ENCODE peak calls at places on chromosome 11, in four cellular contexts. M is GM12878, R is HepG2, G is K562. T is an unnamed sample.

GRCh38 chr11:128424271-128424709 is 163.1 kb downstream of the ETS1 start:
- DNase-seq in M (no peak), R (no peak), G (no peak), T (no peak)

GRCh38 chr11:71298761-71299181 is 46.4 kb upstream of the SHANK2 start:
- DNase-seq in M (no peak), R (no peak), G (no peak), T (no peak)

GRCh38 chr11:35588627-35589026 is 29.6 kb upstream of the FJX1 start:
- DNase-seq in M (no peak), R (no peak), G (no peak), T (no peak)

GRCh38 chr11:27158763-27159679 is 118.4 kb downstream of the BBOX1 start:
- DNase-seq in M (no peak), R (peak; percentile 69), G (peak; percentile 39), T (peak; percentile 77)

GRCh38 chr11:34890812-34891211 is 25.4 kb downstream of the APIP start:
- DNase-seq in M (no peak), R (peak; percentile 59), G (no peak), T (no peak)

GRCh38 chr11:1572200-1573076 is at the start of gene DUSP8:
- DNase-seq in M (no peak), R (peak; percentile 46), G (peak; percentile 98), T (peak; percentile 92)

GRCh38 chr11:8296872-8297271 is 33.2 kb upstream of the LMO1 start:
- DNase-seq in M (no peak), R (no peak), G (no peak), T (no peak)

GRCh38 chr11:40125054-40125453 is 1334.4 kb downstream of the LRRC4C start:
- DNase-seq in M (no peak), R (no peak), G (no peak), T (no peak)

GRCh38 chr11:125688066-125688465 is 7.4 kb upstream of the ACRV1 start:
- DNase-seq in M (no peak), R (no peak), G (no peak), T (no peak)

GRCh38 chr11:128653828-128654231 is 40.0 kb upstream of the FLI1 start:
- DNase-seq in M (no peak), R (no peak), G (no peak), T (no peak)

GRCh38 chr11:7609015-7609414 is 64.3 kb downstream of the CYB5R2 start:
- DNase-seq in M (no peak), R (no peak), G (no peak), T (no peak)

GRCh38 chr11:103546236-103546635 is 437.0 kb downstream of the DYNC2H1 start:
- DNase-seq in M (no peak), R (no peak), G (no peak), T (no peak)

GRCh38 chr11:69317401-69318092 is 23.6 kb downstream of the MYEOV start:
- DNase-seq in M (no peak), R (no peak), G (no peak), T (no peak)

GRCh38 chr11:124793466-124794278 is 6.5 kb downstream of the MSANTD2 start:
- DNase-seq in M (no peak), R (peak; percentile 51), G (peak; percentile 31), T (peak; percentile 54)

GRCh38 chr11:10481567-10482349 is 26.7 kb downstream of the AMPD3 start:
- DNase-seq in M (no peak), R (no peak), G (no peak), T (no peak)

GRCh38 chr11:2589538-2589934 is 110.3 kb downstream of the KCNQ1OT1 start:
- DNase-seq in M (no peak), R (no peak), G (no peak), T (no peak)

GRCh38 chr11:14359573-14360031 is 619 bp upstream of the RRAS2 start:
- DNase-seq in M (no peak), R (no peak), G (no peak), T (no peak)

GRCh38 chr11:723120-723883 is 17.3 kb downstream of the EPS8L2 start:
- DNase-seq in M (no peak), R (peak; percentile 56), G (no peak), T (no peak)

GRCh38 chr11:94528551-94528950 is 15.2 kb upstream of the FUT4 start:
- DNase-seq in M (no peak), R (no peak), G (no peak), T (no peak)

GRCh38 chr11:25928076-25928475 is 403.9 kb upstream of the ANO3 start:
- DNase-seq in M (no peak), R (no peak), G (no peak), T (no peak)

GRCh38 chr11:7611411-7611810 is 61.9 kb downstream of the CYB5R2 start:
- DNase-seq in M (no peak), R (no peak), G (no peak), T (no peak)

GRCh38 chr11:8699903-8700302 is 17.3 kb downstream of the RPL27A start:
- DNase-seq in M (no peak), R (peak; percentile 84), G (no peak), T (no peak)

GRCh38 chr11:1513326-1514296 is 27.0 kb upstream of the MOB2 start:
- DNase-seq in M (no peak), R (no peak), G (no peak), T (no peak)

GRCh38 chr11:67006029-67006884 is 16.7 kb upstream of the SYT12 start:
- DNase-seq in M (no peak), R (peak; percentile 52), G (peak; percentile 97), T (peak; percentile 73)
- TF ChIP-seq BHLHE40 in M (no peak), R (no peak), G (peak; percentile 34), T (no peak)

GRCh38 chr11:62600367-62601113 is 1.1 kb downstream of the MTA2 start:
- DNase-seq in M (no peak), R (no peak), G (no peak), T (no peak)
- TF ChIP-seq SP1 in M (no peak), R (no peak), G (no peak), T (no peak)

GRCh38 chr11:61968758-61969390 is 1.4 kb upstream of the FTH1 start:
- DNase-seq in M (no peak), R (no peak), G (no peak), T (no peak)
- TF ChIP-seq FOXM1 in M (no peak), R (no peak), G (no peak), T (no peak)

DNA sequence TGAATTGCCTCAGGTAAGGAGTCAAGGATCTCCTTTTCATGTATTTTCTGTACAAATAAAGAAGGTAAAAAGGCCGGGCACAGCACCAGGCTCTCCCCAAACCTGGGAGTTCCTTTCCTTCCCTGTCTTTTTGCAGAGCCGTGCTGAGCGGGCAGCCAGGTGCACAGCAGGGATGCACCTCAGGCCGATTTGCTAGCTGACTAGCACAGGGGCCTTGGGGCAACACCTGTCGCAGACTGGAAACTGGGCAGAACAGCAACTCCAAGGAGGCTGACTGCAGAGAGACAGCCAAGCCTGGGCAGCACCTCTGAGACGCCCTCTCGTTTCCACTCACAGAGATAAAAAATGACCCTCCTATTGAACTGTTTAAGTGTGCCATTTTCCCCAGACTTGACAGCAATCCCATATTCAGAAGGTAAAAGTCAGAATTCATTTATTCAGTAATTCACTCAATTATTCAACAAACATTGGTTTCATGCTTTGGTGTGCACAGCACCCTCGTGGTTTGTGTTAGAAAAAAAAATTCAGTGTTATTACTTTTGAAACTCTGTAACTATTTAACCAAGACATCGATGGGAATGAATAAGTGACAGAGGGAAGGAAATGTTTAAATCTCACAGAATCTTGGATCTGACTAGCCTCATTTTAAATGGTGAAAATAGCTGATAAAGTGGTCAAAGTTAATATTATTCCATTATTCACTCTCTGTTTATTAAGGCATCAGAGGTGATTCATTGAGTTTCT is 120.9 kb downstream of the GALNT18 start:
- DNase-seq in M (no peak), R (no peak), G (no peak), T (no peak)
- TF ChIP-seq BHLHE40 in M (no peak), R (no peak), G (no peak), T (no peak)

DNA sequence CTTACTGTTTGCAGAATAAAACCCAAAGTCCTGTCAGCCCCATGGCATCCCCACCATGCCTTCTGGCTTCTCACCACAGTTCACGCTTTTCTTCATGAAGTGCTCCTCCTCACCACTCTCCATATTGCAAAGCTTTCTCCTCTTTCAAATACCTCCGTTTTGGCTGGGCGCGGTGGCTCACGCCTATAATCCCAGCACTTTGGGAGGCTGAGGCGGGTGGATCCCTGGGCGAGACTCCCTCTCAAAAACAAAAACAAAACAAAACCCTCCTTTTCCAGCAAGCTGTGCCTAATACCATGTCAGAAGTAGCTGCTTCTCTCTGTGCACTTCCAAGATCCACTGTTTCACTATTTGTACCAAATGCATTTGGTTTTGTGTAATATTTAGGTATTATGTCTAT is 6.7 kb downstream of the BACE1 start:
- DNase-seq in M (no peak), R (no peak), G (no peak), T (no peak)
- TF ChIP-seq SP1 in M (no peak), R (no peak), G (no peak), T (no peak)

GRCh38 chr11:21896216-21896615 is 296.7 kb upstream of the ANO5 start:
- DNase-seq in M (no peak), R (no peak), G (no peak), T (no peak)
- TF ChIP-seq FOXM1 in M (no peak), R (no peak), G (no peak), T (no peak)

GRCh38 chr11:47305734-47306483 is 36.0 kb downstream of the MADD start:
- DNase-seq in M (no peak), R (no peak), G (no peak), T (no peak)
- TF ChIP-seq BHLHE40 in M (no peak), R (no peak), G (no peak), T (no peak)

GRCh38 chr11:79174045-79175008 is 266.5 kb downstream of the TENM4 start:
- DNase-seq in M (no peak), R (no peak), G (no peak), T (no peak)
- TF ChIP-seq SP1 in M (no peak), R (no peak), G (no peak), T (no peak)